ENCODE peak calls at places on chromosome 18, in four cellular contexts. L is PC-3, P is fibroblast of lung, K is neuronal stem cell. A is an unnamed sample. For H3K4me1, the result is how much of the 10 kb centered on the place peaks cover.

GRCh38 chr18:52813637-52814416 is 473.8 kb downstream of the DCC start:
- DNase-seq in L (no peak), P (no peak), K (no peak), A (peak)

GRCh38 chr18:37419272-37419671 is 146.3 kb downstream of the CELF4 start:
- DNase-seq in L (peak), P (no peak), K (no peak), A (no peak)

GRCh38 chr18:58567453-58568196 is 61.3 kb downstream of the ALPK2 start:
- DNase-seq in L (peak), P (peak), K (no peak), A (peak)

GRCh38 chr18:45332911-45333310 is 282.4 kb upstream of the SLC14A2 start:
- DNase-seq in L (no peak), P (no peak), K (no peak), A (no peak)

GRCh38 chr18:2448565-2449151 is 122.6 kb downstream of the METTL4 start:
- DNase-seq in L (no peak), P (no peak), K (no peak), A (peak)

GRCh38 chr18:23223641-23224040 is 88.4 kb downstream of the CABLES1 start:
- DNase-seq in L (no peak), P (no peak), K (no peak), A (no peak)

GRCh38 chr18:52582061-52582460 is 242.1 kb downstream of the DCC start:
- DNase-seq in L (no peak), P (no peak), K (no peak), A (no peak)

GRCh38 chr18:41389936-41390667 is 564.9 kb upstream of the PIK3C3 start:
- DNase-seq in L (peak), P (no peak), K (no peak), A (no peak)

GRCh38 chr18:53991805-53992204 is 232.7 kb downstream of the MBD2 start:
- DNase-seq in L (peak), P (peak), K (no peak), A (peak)

GRCh38 chr18:41613210-41613609 is 341.8 kb upstream of the PIK3C3 start:
- DNase-seq in L (no peak), P (no peak), K (no peak), A (no peak)

GRCh38 chr18:29488617-29489016 is 1311.7 kb upstream of the CDH2 start:
- DNase-seq in L (peak), P (peak), K (no peak), A (peak)

GRCh38 chr18:68549257-68549871 is 165.5 kb downstream of the TMX3 start:
- DNase-seq in L (peak), P (peak), K (no peak), A (peak)

GRCh38 chr18:24631238-24632025 is 171.0 kb downstream of the HRH4 start:
- DNase-seq in L (no peak), P (no peak), K (no peak), A (no peak)

GRCh38 chr18:49849331-49850217 is 36.2 kb upstream of the ACAA2 start:
- DNase-seq in L (peak), P (peak), K (peak), A (peak)
- H3K9ac ChIP-seq in L (peak), P (no peak), K (no peak), A (no peak)

DNA sequence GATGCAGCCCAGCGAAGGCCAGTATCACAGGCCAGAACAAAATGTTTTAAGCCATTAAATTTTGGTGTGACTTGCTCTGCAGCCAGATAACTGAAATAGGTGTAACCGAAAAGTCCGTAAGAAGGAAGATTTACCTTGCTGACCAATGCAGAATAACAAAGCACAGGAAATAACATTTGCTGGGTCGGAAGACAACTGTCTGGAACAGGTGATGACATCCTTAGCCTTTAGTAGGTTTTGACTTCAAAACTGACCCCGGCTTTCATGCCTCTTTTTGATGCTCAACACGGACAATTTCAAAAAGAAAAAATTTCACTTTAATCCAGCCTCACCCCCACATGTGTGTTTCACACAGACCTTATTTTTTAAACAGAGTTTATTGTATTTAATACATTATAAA is 93.7 kb downstream of the KCTD1 start:
- DNase-seq in L (no peak), P (no peak), K (no peak), A (no peak)
- H3K4me1 ChIP-seq in L (under half), P (under half), K (under half), A (under half)

DNA sequence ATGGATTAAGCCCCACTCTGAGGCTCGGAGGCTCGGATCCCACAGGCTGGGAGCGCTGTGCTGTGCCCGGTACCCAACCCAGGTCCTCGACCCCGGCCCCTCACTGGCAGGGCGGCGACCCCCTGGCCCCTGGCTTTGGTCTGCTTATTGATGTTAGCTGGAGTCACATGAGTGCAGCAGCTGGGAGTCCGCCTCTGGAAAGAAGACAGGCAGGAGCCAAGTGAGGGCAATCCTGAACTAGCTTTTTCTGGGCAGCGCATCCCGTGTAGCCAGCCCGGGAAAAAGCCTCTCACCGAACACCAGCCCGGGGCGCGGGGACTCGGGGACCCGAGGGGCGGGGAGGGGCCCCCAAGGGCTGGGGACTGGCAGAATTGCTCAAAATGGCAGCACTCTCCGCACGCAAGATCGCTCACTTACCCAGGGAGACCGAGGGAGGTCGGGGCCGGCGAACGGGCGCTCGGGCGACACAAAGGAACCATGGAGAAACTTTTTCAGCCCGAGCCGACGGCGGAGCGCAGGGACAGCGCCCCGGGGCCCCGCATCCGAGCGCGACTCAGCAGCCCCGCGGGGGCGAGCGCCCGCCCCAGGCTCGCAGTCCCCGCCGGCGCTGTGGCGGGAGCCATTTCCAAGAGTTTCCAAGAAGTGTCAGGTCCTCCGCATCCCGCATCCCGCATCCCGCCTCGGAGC is 566 bp downstream of the TMEM200C start:
- DNase-seq in L (no peak), P (peak), K (peak), A (peak)
- H3K4me3 ChIP-seq in L (peak), P (peak), K (peak), A (peak)

GRCh38 chr18:48923746-48924580 is 26.8 kb downstream of the SMAD7 start:
- DNase-seq in L (peak), P (peak), K (no peak), A (peak)
- H3K9ac ChIP-seq in L (no peak), P (peak), K (peak), A (peak)

DNA sequence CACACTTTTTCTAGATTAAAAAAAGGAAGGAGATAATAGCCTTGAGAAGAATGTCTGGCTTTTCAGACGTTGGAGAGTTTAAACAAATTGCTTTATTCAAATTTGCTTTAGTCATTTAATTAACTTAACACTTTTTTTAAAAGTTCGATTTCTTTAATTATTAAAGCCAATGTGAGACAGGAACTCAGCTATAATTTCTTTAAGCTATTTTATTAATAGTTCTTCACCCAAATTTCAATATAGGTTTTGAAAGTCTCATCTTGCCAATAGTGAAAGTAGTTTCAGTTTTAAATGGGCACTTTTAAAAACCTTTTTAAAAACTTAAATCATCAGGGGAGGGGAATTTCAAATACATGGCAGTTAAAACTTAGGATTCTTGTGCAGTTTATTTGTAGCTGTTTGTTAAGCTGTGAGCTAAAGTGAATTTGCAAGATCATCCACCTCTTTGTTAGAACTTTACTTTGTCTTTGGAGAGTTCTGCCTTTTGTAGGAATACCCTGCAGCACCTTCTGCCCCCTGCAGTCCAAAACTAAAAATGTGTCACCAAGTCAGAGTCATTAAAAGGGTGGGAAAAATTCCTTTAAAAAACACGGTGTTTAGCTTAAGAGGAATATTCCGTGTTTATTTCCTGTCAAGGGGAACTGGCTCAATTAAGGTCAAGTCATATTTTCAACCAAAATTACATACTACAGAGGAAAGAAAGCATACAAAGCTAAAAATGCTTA is 4.6 kb downstream of the TGIF1 start:
- DNase-seq in L (peak), P (peak), K (peak), A (peak)
- H3K4me1 ChIP-seq in L (under half), P (under half), K (under half), A (under half)

GRCh38 chr18:9811978-9812377 is 73.8 kb upstream of the TXNDC2 start:
- DNase-seq in L (no peak), P (no peak), K (no peak), A (no peak)

GRCh38 chr18:9817725-9818422 is 67.9 kb upstream of the TXNDC2 start:
- DNase-seq in L (no peak), P (no peak), K (no peak), A (no peak)

GRCh38 chr18:9817286-9817685 is 68.5 kb upstream of the TXNDC2 start:
- DNase-seq in L (no peak), P (no peak), K (no peak), A (no peak)

GRCh38 chr18:9810994-9811393 is 74.8 kb upstream of the TXNDC2 start:
- DNase-seq in L (no peak), P (no peak), K (no peak), A (no peak)

DNA sequence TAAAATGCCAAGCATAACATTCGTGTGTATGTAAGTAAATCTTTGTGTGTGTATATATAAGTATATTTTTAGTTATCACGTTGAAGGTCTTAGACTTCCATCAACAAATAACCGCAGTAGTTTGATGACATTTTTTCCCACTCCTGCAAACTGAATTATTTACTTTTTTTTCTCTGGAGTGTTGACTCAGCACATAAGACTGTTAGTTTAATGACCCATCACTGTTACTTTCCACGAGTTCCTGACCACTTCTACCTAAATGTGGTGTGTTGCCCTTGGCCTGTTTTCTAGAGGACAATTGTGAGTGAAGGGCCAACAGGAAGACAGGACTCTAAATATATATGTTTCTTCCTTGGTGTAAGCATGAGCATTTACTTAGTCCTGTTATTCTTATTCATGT is 71.3 kb upstream of the TXNDC2 start:
- DNase-seq in L (peak), P (peak), K (no peak), A (peak)
- H3K4me3 ChIP-seq in L (no peak), P (no peak), K (no peak), A (no peak)

GRCh38 chr18:49490246-49490762 is 3.3 kb upstream of the C18orf32 start:
- DNase-seq in L (no peak), P (no peak), K (no peak), A (no peak)

GRCh38 chr18:49491534-49491856 is 4.5 kb upstream of the C18orf32 start:
- DNase-seq in L (no peak), P (no peak), K (no peak), A (no peak)

GRCh38 chr18:49494660-49495059 is 7.6 kb upstream of the C18orf32 start:
- DNase-seq in L (no peak), P (no peak), K (no peak), A (peak)

GRCh38 chr18:49491857-49492693 is 5.0 kb upstream of the C18orf32 start:
- DNase-seq in L (peak), P (peak), K (peak), A (peak)

GRCh38 chr18:49492694-49493033 is 5.6 kb upstream of the C18orf32 start:
- DNase-seq in L (no peak), P (no peak), K (no peak), A (no peak)
- H3K9ac ChIP-seq in L (no peak), P (no peak), K (no peak), A (no peak)

DNA sequence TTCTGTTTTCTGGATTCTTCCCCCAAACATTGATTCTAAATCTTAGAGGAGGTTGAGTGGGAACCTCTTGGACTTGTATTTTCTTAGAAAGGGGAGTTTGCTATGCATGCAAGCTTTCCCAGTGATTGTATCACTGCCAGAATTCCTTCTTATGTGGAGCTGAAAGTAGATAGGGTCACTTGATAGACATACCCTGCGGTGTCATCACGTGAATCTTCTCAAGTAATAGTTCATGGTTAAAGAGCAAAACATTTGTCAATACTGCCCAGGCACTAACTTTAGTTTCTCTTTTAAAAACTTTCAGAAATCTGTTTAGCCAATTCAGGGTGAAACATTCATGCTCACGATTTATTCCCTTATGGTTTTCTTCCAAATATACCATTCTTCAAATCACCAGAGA is 6.4 kb downstream of the PMAIP1 start:
- DNase-seq in L (no peak), P (no peak), K (no peak), A (no peak)
- H3K4me1 ChIP-seq in L (half or more), P (under half), K (under half), A (under half)

DNA sequence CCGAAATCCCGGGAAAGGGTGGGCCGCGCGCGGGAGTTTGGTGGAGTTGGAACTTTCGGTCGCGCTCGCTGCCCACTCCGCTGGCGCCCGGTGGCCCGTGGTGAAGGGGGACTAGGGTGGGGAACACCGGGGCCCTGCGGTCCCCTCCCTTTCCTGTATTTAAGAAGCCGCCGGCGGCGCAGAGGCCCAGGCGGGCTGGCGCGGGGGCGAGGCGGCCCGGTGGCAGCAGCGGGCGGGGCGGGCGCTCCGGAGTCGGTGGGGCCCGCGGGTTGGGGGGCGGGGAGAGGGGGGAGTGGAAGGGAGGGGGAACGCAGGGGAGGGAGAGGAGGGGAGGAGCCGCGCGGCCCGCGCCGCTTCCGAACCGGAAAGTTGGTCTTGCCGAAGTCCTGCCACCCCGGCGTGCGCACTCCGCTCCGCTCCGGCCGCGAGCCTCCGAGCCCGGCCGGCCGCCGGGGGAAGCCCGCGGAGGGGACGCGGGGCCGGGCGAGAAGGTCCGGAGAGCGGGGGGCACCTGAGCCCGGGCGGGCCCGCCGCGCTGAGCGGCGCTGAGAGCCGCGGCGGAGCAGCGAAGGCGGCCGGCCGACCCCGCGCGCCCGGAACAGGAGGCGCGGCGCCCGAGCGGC is 449 bp upstream of the SALL3 start:
- DNase-seq in L (no peak), P (no peak), K (no peak), A (no peak)
- H3K4me3 ChIP-seq in L (no peak), P (no peak), K (peak), A (no peak)

GRCh38 chr18:12371590-12371989 is 5.4 kb downstream of the AFG3L2 start:
- DNase-seq in L (no peak), P (no peak), K (no peak), A (no peak)

GRCh38 chr18:12374398-12374797 is 2.6 kb downstream of the AFG3L2 start:
- DNase-seq in L (no peak), P (no peak), K (no peak), A (no peak)

GRCh38 chr18:12373771-12374116 is 3.3 kb downstream of the AFG3L2 start:
- DNase-seq in L (no peak), P (no peak), K (no peak), A (no peak)

GRCh38 chr18:12372406-12372805 is 4.6 kb downstream of the AFG3L2 start:
- DNase-seq in L (no peak), P (no peak), K (no peak), A (no peak)

GRCh38 chr18:12373032-12373770 is 3.8 kb downstream of the AFG3L2 start:
- DNase-seq in L (no peak), P (peak), K (no peak), A (peak)
- H3K9ac ChIP-seq in L (no peak), P (no peak), K (no peak), A (no peak)

A was measured in adipocyte.